ENCODE peak calls at places on chromosomes 2 and 18, in seven cellular contexts. One of them, this sample, is unnamed.

GRCh38 chr18:27211569-27211968 is 26.5 kb upstream of the CHST9 start:
- DNase-seq in NCI-H1048: no peak
- DNase-seq in A172: no peak
- DNase-seq in psoas muscle: no peak
- DNase-seq in CD8-positive, alpha-beta T cell: no peak
- DNase-seq in activated T-helper 1 cell treated with anti-CD3 and anti-CD28 coated beads, Interleukin-12 subunit alpha, Interleukin-12 subunit beta, Interleukin-2, Interleukin-4 antibody, amounts not matched to agents 30 ng/mL and 10 ng/mL and 1 ng/mL, durations not matched to agents 14 hours and 24 hours and 36 hours: no peak
- DNase-seq in activated effector memory CD4-positive, alpha-beta T cell treated with Interleukin-2 at 50 U/mL for 16 hours: no peak
- DNase-seq in this sample: no peak

GRCh38 chr2:168119519-168120141 is 127.8 kb downstream of the STK39 start:
- DNase-seq in NCI-H1048: peak; percentile 2
- DNase-seq in A172: peak; percentile 57
- DNase-seq in psoas muscle: no peak
- DNase-seq in CD8-positive, alpha-beta T cell: no peak
- DNase-seq in activated T-helper 1 cell treated with anti-CD3 and anti-CD28 coated beads, Interleukin-12 subunit alpha, Interleukin-12 subunit beta, Interleukin-2, Interleukin-4 antibody, amounts not matched to agents 30 ng/mL and 10 ng/mL and 1 ng/mL, durations not matched to agents 14 hours and 24 hours and 36 hours: no peak
- DNase-seq in activated effector memory CD4-positive, alpha-beta T cell treated with Interleukin-2 at 50 U/mL for 16 hours: no peak
- DNase-seq in this sample: peak; percentile 5

GRCh38 chr2:28681216-28681981 is 70.2 kb upstream of the PPP1CB start:
- DNase-seq in NCI-H1048: no peak
- DNase-seq in A172: peak; percentile 82
- DNase-seq in psoas muscle: no peak
- DNase-seq in CD8-positive, alpha-beta T cell: peak; percentile 14
- DNase-seq in activated T-helper 1 cell treated with anti-CD3 and anti-CD28 coated beads, Interleukin-12 subunit alpha, Interleukin-12 subunit beta, Interleukin-2, Interleukin-4 antibody, amounts not matched to agents 30 ng/mL and 10 ng/mL and 1 ng/mL, durations not matched to agents 14 hours and 24 hours and 36 hours: peak; percentile 67
- DNase-seq in activated effector memory CD4-positive, alpha-beta T cell treated with Interleukin-2 at 50 U/mL for 16 hours: peak; percentile 40
- DNase-seq in this sample: peak; percentile 58

GRCh38 chr2:182381225-182381624 is 45.6 kb downstream of the PDE1A start:
- DNase-seq in NCI-H1048: no peak
- DNase-seq in A172: no peak
- DNase-seq in psoas muscle: no peak
- DNase-seq in CD8-positive, alpha-beta T cell: no peak
- DNase-seq in activated T-helper 1 cell treated with anti-CD3 and anti-CD28 coated beads, Interleukin-12 subunit alpha, Interleukin-12 subunit beta, Interleukin-2, Interleukin-4 antibody, amounts not matched to agents 30 ng/mL and 10 ng/mL and 1 ng/mL, durations not matched to agents 14 hours and 24 hours and 36 hours: no peak
- DNase-seq in activated effector memory CD4-positive, alpha-beta T cell treated with Interleukin-2 at 50 U/mL for 16 hours: no peak
- DNase-seq in this sample: no peak

GRCh38 chr2:48504647-48505327 is 25.2 kb upstream of the STON1 start:
- DNase-seq in NCI-H1048: no peak
- DNase-seq in A172: peak; percentile 72
- DNase-seq in psoas muscle: no peak
- DNase-seq in CD8-positive, alpha-beta T cell: no peak
- DNase-seq in activated T-helper 1 cell treated with anti-CD3 and anti-CD28 coated beads, Interleukin-12 subunit alpha, Interleukin-12 subunit beta, Interleukin-2, Interleukin-4 antibody, amounts not matched to agents 30 ng/mL and 10 ng/mL and 1 ng/mL, durations not matched to agents 14 hours and 24 hours and 36 hours: no peak
- DNase-seq in activated effector memory CD4-positive, alpha-beta T cell treated with Interleukin-2 at 50 U/mL for 16 hours: no peak
- DNase-seq in this sample: no peak

GRCh38 chr2:68744517-68744916 is 9.9 kb downstream of the ARHGAP25 start:
- DNase-seq in NCI-H1048: no peak
- DNase-seq in A172: no peak
- DNase-seq in psoas muscle: no peak
- DNase-seq in CD8-positive, alpha-beta T cell: no peak
- DNase-seq in activated T-helper 1 cell treated with anti-CD3 and anti-CD28 coated beads, Interleukin-12 subunit alpha, Interleukin-12 subunit beta, Interleukin-2, Interleukin-4 antibody, amounts not matched to agents 30 ng/mL and 10 ng/mL and 1 ng/mL, durations not matched to agents 14 hours and 24 hours and 36 hours: no peak
- DNase-seq in activated effector memory CD4-positive, alpha-beta T cell treated with Interleukin-2 at 50 U/mL for 16 hours: no peak
- DNase-seq in this sample: no peak

GRCh38 chr2:173692068-173692467 is 273.1 kb downstream of the SP3 start:
- DNase-seq in NCI-H1048: no peak
- DNase-seq in A172: no peak
- DNase-seq in psoas muscle: no peak
- DNase-seq in CD8-positive, alpha-beta T cell: no peak
- DNase-seq in activated T-helper 1 cell treated with anti-CD3 and anti-CD28 coated beads, Interleukin-12 subunit alpha, Interleukin-12 subunit beta, Interleukin-2, Interleukin-4 antibody, amounts not matched to agents 30 ng/mL and 10 ng/mL and 1 ng/mL, durations not matched to agents 14 hours and 24 hours and 36 hours: no peak
- DNase-seq in activated effector memory CD4-positive, alpha-beta T cell treated with Interleukin-2 at 50 U/mL for 16 hours: no peak
- DNase-seq in this sample: no peak

GRCh38 chr2:150690870-150691269 is 203.4 kb upstream of the RND3 start:
- DNase-seq in NCI-H1048: no peak
- DNase-seq in A172: no peak
- DNase-seq in psoas muscle: no peak
- DNase-seq in CD8-positive, alpha-beta T cell: no peak
- DNase-seq in activated T-helper 1 cell treated with anti-CD3 and anti-CD28 coated beads, Interleukin-12 subunit alpha, Interleukin-12 subunit beta, Interleukin-2, Interleukin-4 antibody, amounts not matched to agents 30 ng/mL and 10 ng/mL and 1 ng/mL, durations not matched to agents 14 hours and 24 hours and 36 hours: no peak
- DNase-seq in activated effector memory CD4-positive, alpha-beta T cell treated with Interleukin-2 at 50 U/mL for 16 hours: no peak
- DNase-seq in this sample: peak; percentile 10

GRCh38 chr2:203722411-203722810 is 16.0 kb downstream of the CD28 start:
- DNase-seq in NCI-H1048: no peak
- DNase-seq in A172: peak; percentile 12
- DNase-seq in psoas muscle: no peak
- DNase-seq in CD8-positive, alpha-beta T cell: no peak
- DNase-seq in activated T-helper 1 cell treated with anti-CD3 and anti-CD28 coated beads, Interleukin-12 subunit alpha, Interleukin-12 subunit beta, Interleukin-2, Interleukin-4 antibody, amounts not matched to agents 30 ng/mL and 10 ng/mL and 1 ng/mL, durations not matched to agents 14 hours and 24 hours and 36 hours: no peak
- DNase-seq in activated effector memory CD4-positive, alpha-beta T cell treated with Interleukin-2 at 50 U/mL for 16 hours: no peak
- DNase-seq in this sample: peak; percentile 21

GRCh38 chr18:79582978-79583377 is 96.6 kb upstream of the CTDP1 start:
- DNase-seq in NCI-H1048: no peak
- DNase-seq in A172: no peak
- DNase-seq in psoas muscle: no peak
- DNase-seq in CD8-positive, alpha-beta T cell: no peak
- DNase-seq in activated T-helper 1 cell treated with anti-CD3 and anti-CD28 coated beads, Interleukin-12 subunit alpha, Interleukin-12 subunit beta, Interleukin-2, Interleukin-4 antibody, amounts not matched to agents 30 ng/mL and 10 ng/mL and 1 ng/mL, durations not matched to agents 14 hours and 24 hours and 36 hours: no peak
- DNase-seq in activated effector memory CD4-positive, alpha-beta T cell treated with Interleukin-2 at 50 U/mL for 16 hours: no peak
- DNase-seq in this sample: no peak

GRCh38 chr2:10709290-10709939 is 12.0 kb upstream of the ATP6V1C2 start:
- DNase-seq in NCI-H1048: no peak
- DNase-seq in A172: peak; percentile 45
- DNase-seq in psoas muscle: no peak
- DNase-seq in CD8-positive, alpha-beta T cell: no peak
- DNase-seq in activated T-helper 1 cell treated with anti-CD3 and anti-CD28 coated beads, Interleukin-12 subunit alpha, Interleukin-12 subunit beta, Interleukin-2, Interleukin-4 antibody, amounts not matched to agents 30 ng/mL and 10 ng/mL and 1 ng/mL, durations not matched to agents 14 hours and 24 hours and 36 hours: no peak
- DNase-seq in activated effector memory CD4-positive, alpha-beta T cell treated with Interleukin-2 at 50 U/mL for 16 hours: no peak
- DNase-seq in this sample: no peak

GRCh38 chr2:160339291-160339690 is 139.2 kb upstream of the ITGB6 start:
- DNase-seq in NCI-H1048: no peak
- DNase-seq in A172: no peak
- DNase-seq in psoas muscle: no peak
- DNase-seq in CD8-positive, alpha-beta T cell: no peak
- DNase-seq in activated T-helper 1 cell treated with anti-CD3 and anti-CD28 coated beads, Interleukin-12 subunit alpha, Interleukin-12 subunit beta, Interleukin-2, Interleukin-4 antibody, amounts not matched to agents 30 ng/mL and 10 ng/mL and 1 ng/mL, durations not matched to agents 14 hours and 24 hours and 36 hours: no peak
- DNase-seq in activated effector memory CD4-positive, alpha-beta T cell treated with Interleukin-2 at 50 U/mL for 16 hours: no peak
- DNase-seq in this sample: no peak

GRCh38 chr2:143730155-143730949 is 601.1 kb downstream of the ARHGAP15 start:
- DNase-seq in NCI-H1048: no peak
- DNase-seq in A172: peak; percentile 37
- DNase-seq in psoas muscle: no peak
- DNase-seq in CD8-positive, alpha-beta T cell: no peak
- DNase-seq in activated T-helper 1 cell treated with anti-CD3 and anti-CD28 coated beads, Interleukin-12 subunit alpha, Interleukin-12 subunit beta, Interleukin-2, Interleukin-4 antibody, amounts not matched to agents 30 ng/mL and 10 ng/mL and 1 ng/mL, durations not matched to agents 14 hours and 24 hours and 36 hours: no peak
- DNase-seq in activated effector memory CD4-positive, alpha-beta T cell treated with Interleukin-2 at 50 U/mL for 16 hours: no peak
- DNase-seq in this sample: peak; percentile 81

GRCh38 chr2:1742680-1743395 is 1.5 kb downstream of the PXDN start:
- DNase-seq in NCI-H1048: no peak
- DNase-seq in A172: peak; percentile 75
- DNase-seq in psoas muscle: peak; percentile 77
- DNase-seq in CD8-positive, alpha-beta T cell: no peak
- DNase-seq in activated T-helper 1 cell treated with anti-CD3 and anti-CD28 coated beads, Interleukin-12 subunit alpha, Interleukin-12 subunit beta, Interleukin-2, Interleukin-4 antibody, amounts not matched to agents 30 ng/mL and 10 ng/mL and 1 ng/mL, durations not matched to agents 14 hours and 24 hours and 36 hours: peak; percentile 27
- DNase-seq in activated effector memory CD4-positive, alpha-beta T cell treated with Interleukin-2 at 50 U/mL for 16 hours: no peak
- DNase-seq in this sample: peak; percentile 70

GRCh38 chr2:134260726-134261125 is 6.9 kb downstream of the MGAT5 start:
- DNase-seq in NCI-H1048: no peak
- DNase-seq in A172: peak; percentile 67
- DNase-seq in psoas muscle: no peak
- DNase-seq in CD8-positive, alpha-beta T cell: no peak
- DNase-seq in activated T-helper 1 cell treated with anti-CD3 and anti-CD28 coated beads, Interleukin-12 subunit alpha, Interleukin-12 subunit beta, Interleukin-2, Interleukin-4 antibody, amounts not matched to agents 30 ng/mL and 10 ng/mL and 1 ng/mL, durations not matched to agents 14 hours and 24 hours and 36 hours: no peak
- DNase-seq in activated effector memory CD4-positive, alpha-beta T cell treated with Interleukin-2 at 50 U/mL for 16 hours: no peak
- DNase-seq in this sample: no peak

GRCh38 chr2:135791418-135792190 is 45.4 kb downstream of the LCT start:
- DNase-seq in NCI-H1048: no peak
- DNase-seq in A172: peak; percentile 62
- DNase-seq in psoas muscle: no peak
- DNase-seq in CD8-positive, alpha-beta T cell: no peak
- DNase-seq in activated T-helper 1 cell treated with anti-CD3 and anti-CD28 coated beads, Interleukin-12 subunit alpha, Interleukin-12 subunit beta, Interleukin-2, Interleukin-4 antibody, amounts not matched to agents 30 ng/mL and 10 ng/mL and 1 ng/mL, durations not matched to agents 14 hours and 24 hours and 36 hours: no peak
- DNase-seq in activated effector memory CD4-positive, alpha-beta T cell treated with Interleukin-2 at 50 U/mL for 16 hours: no peak
- DNase-seq in this sample: peak; percentile 59

GRCh38 chr2:49780949-49781348 is 626.6 kb upstream of the FSHR start:
- DNase-seq in NCI-H1048: no peak
- DNase-seq in A172: no peak
- DNase-seq in psoas muscle: no peak
- DNase-seq in CD8-positive, alpha-beta T cell: no peak
- DNase-seq in activated T-helper 1 cell treated with anti-CD3 and anti-CD28 coated beads, Interleukin-12 subunit alpha, Interleukin-12 subunit beta, Interleukin-2, Interleukin-4 antibody, amounts not matched to agents 30 ng/mL and 10 ng/mL and 1 ng/mL, durations not matched to agents 14 hours and 24 hours and 36 hours: no peak
- DNase-seq in activated effector memory CD4-positive, alpha-beta T cell treated with Interleukin-2 at 50 U/mL for 16 hours: no peak
- DNase-seq in this sample: no peak

GRCh38 chr2:220855296-220855695 is 716.8 kb downstream of the EPHA4 start:
- DNase-seq in NCI-H1048: no peak
- DNase-seq in A172: peak; percentile 13
- DNase-seq in psoas muscle: no peak
- DNase-seq in CD8-positive, alpha-beta T cell: no peak
- DNase-seq in activated T-helper 1 cell treated with anti-CD3 and anti-CD28 coated beads, Interleukin-12 subunit alpha, Interleukin-12 subunit beta, Interleukin-2, Interleukin-4 antibody, amounts not matched to agents 30 ng/mL and 10 ng/mL and 1 ng/mL, durations not matched to agents 14 hours and 24 hours and 36 hours: no peak
- DNase-seq in activated effector memory CD4-positive, alpha-beta T cell treated with Interleukin-2 at 50 U/mL for 16 hours: no peak
- DNase-seq in this sample: peak; percentile 77

GRCh38 chr18:53943463-53943862 is 281.0 kb downstream of the MBD2 start:
- DNase-seq in NCI-H1048: no peak
- DNase-seq in A172: no peak
- DNase-seq in psoas muscle: no peak
- DNase-seq in CD8-positive, alpha-beta T cell: no peak
- DNase-seq in activated T-helper 1 cell treated with anti-CD3 and anti-CD28 coated beads, Interleukin-12 subunit alpha, Interleukin-12 subunit beta, Interleukin-2, Interleukin-4 antibody, amounts not matched to agents 30 ng/mL and 10 ng/mL and 1 ng/mL, durations not matched to agents 14 hours and 24 hours and 36 hours: no peak
- DNase-seq in activated effector memory CD4-positive, alpha-beta T cell treated with Interleukin-2 at 50 U/mL for 16 hours: no peak
- DNase-seq in this sample: no peak

GRCh38 chr18:57437782-57438668 is 2.9 kb downstream of the ONECUT2 start:
- DNase-seq in NCI-H1048: peak; percentile 51
- DNase-seq in A172: peak; percentile 49
- DNase-seq in psoas muscle: no peak
- DNase-seq in CD8-positive, alpha-beta T cell: no peak
- DNase-seq in activated T-helper 1 cell treated with anti-CD3 and anti-CD28 coated beads, Interleukin-12 subunit alpha, Interleukin-12 subunit beta, Interleukin-2, Interleukin-4 antibody, amounts not matched to agents 30 ng/mL and 10 ng/mL and 1 ng/mL, durations not matched to agents 14 hours and 24 hours and 36 hours: no peak
- DNase-seq in activated effector memory CD4-positive, alpha-beta T cell treated with Interleukin-2 at 50 U/mL for 16 hours: no peak
- DNase-seq in this sample: no peak

GRCh38 chr2:233584210-233584609 is 17.6 kb upstream of the USP40 start:
- DNase-seq in NCI-H1048: no peak
- DNase-seq in A172: no peak
- DNase-seq in psoas muscle: no peak
- DNase-seq in CD8-positive, alpha-beta T cell: no peak
- DNase-seq in activated T-helper 1 cell treated with anti-CD3 and anti-CD28 coated beads, Interleukin-12 subunit alpha, Interleukin-12 subunit beta, Interleukin-2, Interleukin-4 antibody, amounts not matched to agents 30 ng/mL and 10 ng/mL and 1 ng/mL, durations not matched to agents 14 hours and 24 hours and 36 hours: no peak
- DNase-seq in activated effector memory CD4-positive, alpha-beta T cell treated with Interleukin-2 at 50 U/mL for 16 hours: no peak
- DNase-seq in this sample: no peak

GRCh38 chr2:238995634-238996033 is 147.7 kb downstream of the TWIST2 start:
- DNase-seq in NCI-H1048: no peak
- DNase-seq in A172: no peak
- DNase-seq in psoas muscle: no peak
- DNase-seq in CD8-positive, alpha-beta T cell: no peak
- DNase-seq in activated T-helper 1 cell treated with anti-CD3 and anti-CD28 coated beads, Interleukin-12 subunit alpha, Interleukin-12 subunit beta, Interleukin-2, Interleukin-4 antibody, amounts not matched to agents 30 ng/mL and 10 ng/mL and 1 ng/mL, durations not matched to agents 14 hours and 24 hours and 36 hours: no peak
- DNase-seq in activated effector memory CD4-positive, alpha-beta T cell treated with Interleukin-2 at 50 U/mL for 16 hours: no peak
- DNase-seq in this sample: peak; percentile 7

GRCh38 chr2:161373939-161374338 is 42.2 kb upstream of the TBR1 start:
- DNase-seq in NCI-H1048: no peak
- DNase-seq in A172: no peak
- DNase-seq in psoas muscle: no peak
- DNase-seq in CD8-positive, alpha-beta T cell: no peak
- DNase-seq in activated T-helper 1 cell treated with anti-CD3 and anti-CD28 coated beads, Interleukin-12 subunit alpha, Interleukin-12 subunit beta, Interleukin-2, Interleukin-4 antibody, amounts not matched to agents 30 ng/mL and 10 ng/mL and 1 ng/mL, durations not matched to agents 14 hours and 24 hours and 36 hours: no peak
- DNase-seq in activated effector memory CD4-positive, alpha-beta T cell treated with Interleukin-2 at 50 U/mL for 16 hours: no peak
- DNase-seq in this sample: no peak

GRCh38 chr2:73859721-73860586 is 31.2 kb downstream of the STAMBP start:
- DNase-seq in NCI-H1048: no peak
- DNase-seq in A172: peak; percentile 79
- DNase-seq in psoas muscle: no peak
- DNase-seq in CD8-positive, alpha-beta T cell: no peak
- DNase-seq in activated T-helper 1 cell treated with anti-CD3 and anti-CD28 coated beads, Interleukin-12 subunit alpha, Interleukin-12 subunit beta, Interleukin-2, Interleukin-4 antibody, amounts not matched to agents 30 ng/mL and 10 ng/mL and 1 ng/mL, durations not matched to agents 14 hours and 24 hours and 36 hours: no peak
- DNase-seq in activated effector memory CD4-positive, alpha-beta T cell treated with Interleukin-2 at 50 U/mL for 16 hours: no peak
- DNase-seq in this sample: peak; percentile 57

GRCh38 chr2:76197842-76198448 is 487.2 kb upstream of the GCFC2 start:
- DNase-seq in NCI-H1048: peak; percentile 22
- DNase-seq in A172: peak; percentile 76
- DNase-seq in psoas muscle: no peak
- DNase-seq in CD8-positive, alpha-beta T cell: no peak
- DNase-seq in activated T-helper 1 cell treated with anti-CD3 and anti-CD28 coated beads, Interleukin-12 subunit alpha, Interleukin-12 subunit beta, Interleukin-2, Interleukin-4 antibody, amounts not matched to agents 30 ng/mL and 10 ng/mL and 1 ng/mL, durations not matched to agents 14 hours and 24 hours and 36 hours: no peak
- DNase-seq in activated effector memory CD4-positive, alpha-beta T cell treated with Interleukin-2 at 50 U/mL for 16 hours: no peak
- DNase-seq in this sample: peak; percentile 30

GRCh38 chr18:39751926-39752325 is 2186.3 kb upstream of the CELF4 start:
- DNase-seq in NCI-H1048: no peak
- DNase-seq in A172: no peak
- DNase-seq in psoas muscle: no peak
- DNase-seq in CD8-positive, alpha-beta T cell: no peak
- DNase-seq in activated T-helper 1 cell treated with anti-CD3 and anti-CD28 coated beads, Interleukin-12 subunit alpha, Interleukin-12 subunit beta, Interleukin-2, Interleukin-4 antibody, amounts not matched to agents 30 ng/mL and 10 ng/mL and 1 ng/mL, durations not matched to agents 14 hours and 24 hours and 36 hours: no peak
- DNase-seq in activated effector memory CD4-positive, alpha-beta T cell treated with Interleukin-2 at 50 U/mL for 16 hours: no peak
- DNase-seq in this sample: no peak

GRCh38 chr2:68907923-68908253 is 36.7 kb upstream of the BMP10 start:
- DNase-seq in NCI-H1048: no peak
- DNase-seq in A172: peak; percentile 6
- DNase-seq in psoas muscle: no peak
- DNase-seq in CD8-positive, alpha-beta T cell: no peak
- DNase-seq in activated T-helper 1 cell treated with anti-CD3 and anti-CD28 coated beads, Interleukin-12 subunit alpha, Interleukin-12 subunit beta, Interleukin-2, Interleukin-4 antibody, amounts not matched to agents 30 ng/mL and 10 ng/mL and 1 ng/mL, durations not matched to agents 14 hours and 24 hours and 36 hours: no peak
- DNase-seq in activated effector memory CD4-positive, alpha-beta T cell treated with Interleukin-2 at 50 U/mL for 16 hours: no peak
- DNase-seq in this sample: no peak

GRCh38 chr18:12599543-12599942 is 58.4 kb downstream of the SPIRE1 start:
- DNase-seq in NCI-H1048: no peak
- DNase-seq in A172: peak; percentile 16
- DNase-seq in psoas muscle: no peak
- DNase-seq in CD8-positive, alpha-beta T cell: no peak
- DNase-seq in activated T-helper 1 cell treated with anti-CD3 and anti-CD28 coated beads, Interleukin-12 subunit alpha, Interleukin-12 subunit beta, Interleukin-2, Interleukin-4 antibody, amounts not matched to agents 30 ng/mL and 10 ng/mL and 1 ng/mL, durations not matched to agents 14 hours and 24 hours and 36 hours: no peak
- DNase-seq in activated effector memory CD4-positive, alpha-beta T cell treated with Interleukin-2 at 50 U/mL for 16 hours: no peak
- DNase-seq in this sample: peak; percentile 70

GRCh38 chr2:11637546-11637945 is 32.4 kb downstream of the NTSR2 start:
- DNase-seq in NCI-H1048: no peak
- DNase-seq in A172: no peak
- DNase-seq in psoas muscle: no peak
- DNase-seq in CD8-positive, alpha-beta T cell: no peak
- DNase-seq in activated T-helper 1 cell treated with anti-CD3 and anti-CD28 coated beads, Interleukin-12 subunit alpha, Interleukin-12 subunit beta, Interleukin-2, Interleukin-4 antibody, amounts not matched to agents 30 ng/mL and 10 ng/mL and 1 ng/mL, durations not matched to agents 14 hours and 24 hours and 36 hours: no peak
- DNase-seq in activated effector memory CD4-positive, alpha-beta T cell treated with Interleukin-2 at 50 U/mL for 16 hours: no peak
- DNase-seq in this sample: no peak

GRCh38 chr18:9925369-9925768 is 11.6 kb downstream of the VAPA start:
- DNase-seq in NCI-H1048: no peak
- DNase-seq in A172: no peak
- DNase-seq in psoas muscle: no peak
- DNase-seq in CD8-positive, alpha-beta T cell: no peak
- DNase-seq in activated T-helper 1 cell treated with anti-CD3 and anti-CD28 coated beads, Interleukin-12 subunit alpha, Interleukin-12 subunit beta, Interleukin-2, Interleukin-4 antibody, amounts not matched to agents 30 ng/mL and 10 ng/mL and 1 ng/mL, durations not matched to agents 14 hours and 24 hours and 36 hours: no peak
- DNase-seq in activated effector memory CD4-positive, alpha-beta T cell treated with Interleukin-2 at 50 U/mL for 16 hours: no peak
- DNase-seq in this sample: no peak

GRCh38 chr2:108288534-108289106 is at the start of gene SULT1C2:
- DNase-seq in NCI-H1048: no peak
- DNase-seq in A172: peak; percentile 22
- DNase-seq in psoas muscle: no peak
- DNase-seq in CD8-positive, alpha-beta T cell: no peak
- DNase-seq in activated T-helper 1 cell treated with anti-CD3 and anti-CD28 coated beads, Interleukin-12 subunit alpha, Interleukin-12 subunit beta, Interleukin-2, Interleukin-4 antibody, amounts not matched to agents 30 ng/mL and 10 ng/mL and 1 ng/mL, durations not matched to agents 14 hours and 24 hours and 36 hours: no peak
- DNase-seq in activated effector memory CD4-positive, alpha-beta T cell treated with Interleukin-2 at 50 U/mL for 16 hours: no peak
- DNase-seq in this sample: no peak

GRCh38 chr2:25966531-25967265 is 15.6 kb downstream of the KIF3C start:
- DNase-seq in NCI-H1048: no peak
- DNase-seq in A172: no peak
- DNase-seq in psoas muscle: no peak
- DNase-seq in CD8-positive, alpha-beta T cell: no peak
- DNase-seq in activated T-helper 1 cell treated with anti-CD3 and anti-CD28 coated beads, Interleukin-12 subunit alpha, Interleukin-12 subunit beta, Interleukin-2, Interleukin-4 antibody, amounts not matched to agents 30 ng/mL and 10 ng/mL and 1 ng/mL, durations not matched to agents 14 hours and 24 hours and 36 hours: no peak
- DNase-seq in activated effector memory CD4-positive, alpha-beta T cell treated with Interleukin-2 at 50 U/mL for 16 hours: no peak
- DNase-seq in this sample: no peak

GRCh38 chr2:133177196-133177595 is 391.1 kb downstream of the NCKAP5 start:
- DNase-seq in NCI-H1048: no peak
- DNase-seq in A172: no peak
- DNase-seq in psoas muscle: no peak
- DNase-seq in CD8-positive, alpha-beta T cell: no peak
- DNase-seq in activated T-helper 1 cell treated with anti-CD3 and anti-CD28 coated beads, Interleukin-12 subunit alpha, Interleukin-12 subunit beta, Interleukin-2, Interleukin-4 antibody, amounts not matched to agents 30 ng/mL and 10 ng/mL and 1 ng/mL, durations not matched to agents 14 hours and 24 hours and 36 hours: no peak
- DNase-seq in activated effector memory CD4-positive, alpha-beta T cell treated with Interleukin-2 at 50 U/mL for 16 hours: no peak
- DNase-seq in this sample: no peak

GRCh38 chr2:237479747-237480146 is 7.3 kb upstream of the MLPH start:
- DNase-seq in NCI-H1048: no peak
- DNase-seq in A172: no peak
- DNase-seq in psoas muscle: no peak
- DNase-seq in CD8-positive, alpha-beta T cell: no peak
- DNase-seq in activated T-helper 1 cell treated with anti-CD3 and anti-CD28 coated beads, Interleukin-12 subunit alpha, Interleukin-12 subunit beta, Interleukin-2, Interleukin-4 antibody, amounts not matched to agents 30 ng/mL and 10 ng/mL and 1 ng/mL, durations not matched to agents 14 hours and 24 hours and 36 hours: no peak
- DNase-seq in activated effector memory CD4-positive, alpha-beta T cell treated with Interleukin-2 at 50 U/mL for 16 hours: no peak
- DNase-seq in this sample: no peak